ENCODE peak calls at places on chromosomes 3 and 15, in nine cellular contexts. N is coronary artery; T is NCI-H774; C is globus pallidus; F is AG10803; E is NCI-H2081; Z is HEK293T; P is CD8-positive, alpha-beta memory T cell; J is activated CD4-positive, alpha-beta T cell treated with anti-CD3 and anti-CD28 coated beads for 4 hours. D is an unnamed sample.

GRCh38 chr3:94794563-94794962 is 731.7 kb downstream of the NSUN3 start:
- DNase-seq in N (no peak), T (no peak), C (no peak), F (no peak), E (no peak), Z (no peak), P (no peak), J (no peak), D (no peak)

GRCh38 chr3:7574435-7574834 is 713.5 kb downstream of the GRM7 start:
- DNase-seq in N (no peak), T (no peak), C (no peak), F (no peak), E (no peak), Z (no peak), P (no peak), J (no peak), D (no peak)

GRCh38 chr15:100958326-100959065 is 39.3 kb downstream of the LRRK1 start:
- DNase-seq in N (no peak), T (no peak), C (no peak), F (peak; percentile 34), E (no peak), Z (no peak), P (no peak), J (no peak), D (no peak)

GRCh38 chr3:185381321-185381720 is 18.4 kb downstream of the MAP3K13 start:
- DNase-seq in N (no peak), T (no peak), C (no peak), F (no peak), E (no peak), Z (no peak), P (no peak), J (no peak), D (no peak)

GRCh38 chr15:96180062-96180745 is 150.3 kb upstream of the NR2F2 start:
- DNase-seq in N (no peak), T (no peak), C (no peak), F (no peak), E (no peak), Z (no peak), P (no peak), J (no peak), D (no peak)

GRCh38 chr3:10189557-10190374 is 25.0 kb downstream of the IRAK2 start:
- DNase-seq in N (peak; percentile 94), T (no peak), C (peak; percentile 97), F (peak; percentile 79), E (no peak), Z (no peak), P (peak; percentile 21), J (peak; percentile 43), D (no peak)

GRCh38 chr15:55221090-55222011 is 24.6 kb upstream of the RSL24D1 start:
- DNase-seq in N (no peak), T (no peak), C (peak; percentile 32), F (peak; percentile 96), E (no peak), Z (no peak), P (no peak), J (no peak), D (no peak)

GRCh38 chr3:45188714-45189659 is 37.1 kb downstream of the TMEM158 start:
- DNase-seq in N (no peak), T (no peak), C (no peak), F (no peak), E (no peak), Z (no peak), P (no peak), J (no peak), D (no peak)

GRCh38 chr15:81814882-81815455 is 230.8 kb downstream of the MEX3B start:
- DNase-seq in N (no peak), T (no peak), C (no peak), F (no peak), E (no peak), Z (no peak), P (no peak), J (no peak), D (no peak)

GRCh38 chr3:170178631-170179030 is 2.9 kb downstream of the PHC3 start:
- DNase-seq in N (no peak), T (no peak), C (no peak), F (no peak), E (no peak), Z (no peak), P (peak; percentile 42), J (peak; percentile 17), D (no peak)

GRCh38 chr15:91694829-91695205 is 158.7 kb upstream of the SLCO3A1 start:
- DNase-seq in N (no peak), T (no peak), C (no peak), F (peak; percentile 69), E (no peak), Z (no peak), P (no peak), J (no peak), D (no peak)

GRCh38 chr15:96355561-96356129 is 25.1 kb downstream of the NR2F2 start:
- DNase-seq in N (no peak), T (no peak), C (no peak), F (no peak), E (no peak), Z (no peak), P (no peak), J (no peak), D (no peak)

GRCh38 chr15:57017024-57017423 is 98.6 kb downstream of the TCF12 start:
- DNase-seq in N (no peak), T (no peak), C (no peak), F (no peak), E (peak; percentile 18), Z (no peak), P (no peak), J (no peak), D (peak; percentile 10)

D was measured in NCI-H526.